ENCODE peak calls at places on chromosomes 11 and 22, in eight cellular contexts. U, X, L, A, W, I, B and K are unnamed samples.

GRCh38 chr11:14318581-14318981 is 40.4 kb downstream of the RRAS2 start:
- DNase-seq in U (no peak), A (no peak), L (no peak), W (no peak), B (no peak), X (no peak), I (no peak), K (no peak)

GRCh38 chr22:30150212-30150611 is 69.9 kb downstream of the HORMAD2 start:
- DNase-seq in U (no peak), I (no peak), A (no peak), X (no peak), W (no peak), L (no peak), B (no peak), K (no peak)

GRCh38 chr22:49674479-49674830 is 153.2 kb downstream of the BRD1 start:
- DNase-seq in L (no peak), X (no peak), W (no peak), B (peak; percentile 39), A (no peak), I (no peak), U (no peak), K (no peak)

GRCh38 chr11:55658031-55658573 is 3.9 kb upstream of the OR4C6 start:
- DNase-seq in W (no peak), I (no peak), A (no peak), B (no peak), X (no peak), L (no peak), U (no peak), K (no peak)

GRCh38 chr11:95108671-95109551 is 19.3 kb downstream of the ENDOD1 start:
- DNase-seq in L (no peak), U (no peak), A (no peak), X (no peak), I (no peak), B (no peak), W (no peak), K (no peak)

GRCh38 chr11:85316967-85317366 is 310.2 kb downstream of the DLG2 start:
- DNase-seq in U (no peak), I (no peak), X (no peak), A (no peak), B (no peak), L (no peak), W (no peak), K (no peak)

GRCh38 chr11:103773059-103773458 is 263.4 kb upstream of the DDI1 start:
- DNase-seq in A (no peak), L (no peak), U (no peak), B (no peak), W (no peak), X (no peak), I (no peak), K (no peak)

GRCh38 chr22:41178425-41178975 is 26.6 kb upstream of the L3MBTL2 start:
- DNase-seq in W (no peak), U (no peak), I (no peak), B (peak; percentile 71), X (no peak), A (no peak), L (no peak), K (no peak)

GRCh38 chr22:44572414-44573207 is 74.6 kb upstream of the RTL6 start:
- DNase-seq in A (peak; percentile 20), U (no peak), I (peak; percentile 40), B (peak; percentile 57), L (no peak), X (no peak), W (no peak), K (peak; percentile 70)

GRCh38 chr11:104094576-104094975 is 58.1 kb downstream of the DDI1 start:
- DNase-seq in X (no peak), W (no peak), A (no peak), B (no peak), I (no peak), U (no peak), L (no peak), K (no peak)

GRCh38 chr11:40032331-40032730 is 1427.1 kb downstream of the LRRC4C start:
- DNase-seq in X (no peak), A (no peak), U (no peak), B (no peak), L (no peak), I (no peak), W (no peak), K (no peak)

GRCh38 chr11:5679811-5680210 is 5.1 kb downstream of the TRIM5 start:
- DNase-seq in I (no peak), B (no peak), X (no peak), W (no peak), L (no peak), A (no peak), U (no peak), K (no peak)

GRCh38 chr11:133326332-133326731 is 206.0 kb downstream of the OPCML start:
- DNase-seq in L (no peak), A (no peak), U (no peak), I (no peak), X (no peak), W (no peak), B (no peak), K (no peak)

GRCh38 chr11:80261776-80262175 is 820.9 kb upstream of the TENM4 start:
- DNase-seq in L (no peak), X (no peak), U (no peak), A (no peak), B (no peak), I (no peak), W (no peak), K (no peak)

GRCh38 chr11:2891291-2891690 is 5.7 kb upstream of the CDKN1C start:
- DNase-seq in W (no peak), X (no peak), A (no peak), L (no peak), B (no peak), U (no peak), I (no peak), K (no peak)

GRCh38 chr11:12706531-12707499 is 32.6 kb downstream of the TEAD1 start:
- DNase-seq in U (peak; percentile 57), A (peak; percentile 44), L (no peak), I (no peak), B (no peak), X (no peak), W (no peak), K (no peak)

GRCh38 chr11:3340025-3340424 is 38.9 kb downstream of the ZNF195 start:
- DNase-seq in W (no peak), A (no peak), L (no peak), X (peak; percentile 10), B (no peak), I (no peak), U (no peak), K (no peak)

GRCh38 chr11:85299247-85299646 is 327.9 kb downstream of the DLG2 start:
- DNase-seq in B (no peak), X (no peak), W (no peak), L (no peak), U (no peak), A (no peak), I (no peak), K (no peak)

GRCh38 chr11:75771646-75772410 is 3.2 kb downstream of the DGAT2 start:
- DNase-seq in U (no peak), W (peak; percentile 87), X (no peak), A (peak; percentile 37), L (no peak), B (peak; percentile 62), I (no peak), K (no peak)

GRCh38 chr11:102453921-102454320 is 1.4 kb upstream of the TMEM123 start:
- DNase-seq in B (no peak), A (no peak), U (no peak), W (no peak), L (no peak), X (no peak), I (no peak), K (no peak)

GRCh38 chr11:2085251-2086066 is 53.7 kb downstream of the IGF2 start:
- DNase-seq in X (no peak), W (peak; percentile 51), L (peak; percentile 12), U (no peak), B (peak; percentile 53), I (no peak), A (peak; percentile 11), K (no peak)

GRCh38 chr11:78313181-78313788 is 104.3 kb downstream of the GAB2 start:
- DNase-seq in U (peak; percentile 36), B (no peak), W (no peak), A (peak; percentile 31), X (peak; percentile 10), L (no peak), I (no peak), K (no peak)

GRCh38 chr11:31417816-31418215 is 48.2 kb downstream of the DNAJC24 start:
- DNase-seq in X (no peak), A (no peak), I (no peak), U (no peak), L (no peak), B (no peak), W (no peak), K (no peak)
- TF ChIP-seq POLR2AphosphoS5 in X (no peak), A (no peak), I (no peak), U (no peak), L (no peak), B (no peak), W (no peak), K (no peak)

DNA sequence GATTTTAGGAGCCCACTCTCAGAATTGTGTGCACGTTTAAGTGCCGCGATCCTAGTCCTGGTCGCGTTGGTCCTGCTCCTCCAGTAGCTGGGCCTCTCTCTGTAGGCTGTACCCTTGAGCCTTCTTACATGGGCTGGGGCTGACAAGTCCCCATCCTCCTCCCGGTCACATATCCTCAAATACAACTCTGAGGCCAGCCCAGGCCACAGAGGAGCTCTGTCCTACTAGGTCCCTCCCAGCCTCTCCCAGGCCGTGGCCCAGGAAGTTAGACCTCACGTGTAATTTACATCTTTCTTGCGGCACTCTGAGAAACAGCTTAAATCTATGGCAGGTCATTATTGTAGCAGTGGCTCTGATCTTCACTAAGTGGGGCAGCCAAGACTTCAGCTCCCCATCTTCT is 207.2 kb upstream of the TBCEL start:
- DNase-seq in X (no peak), I (no peak), U (no peak), L (no peak), W (no peak), A (no peak), B (no peak), K (no peak)
- TF ChIP-seq POLR2A in X (no peak), I (no peak), U (no peak), L (no peak), W (no peak), A (no peak), B (no peak), K (no peak)

GRCh38 chr11:93614111-93614784 is 47.2 kb upstream of the CEP295 start:
- DNase-seq in W (no peak), I (no peak), U (peak; percentile 63), X (peak; percentile 43), L (no peak), A (no peak), B (no peak), K (no peak)
- TF ChIP-seq CTCF in W (no peak), I (no peak), U (peak; percentile 49), X (no peak), L (no peak), A (no peak), B (no peak), K (no peak)

DNA sequence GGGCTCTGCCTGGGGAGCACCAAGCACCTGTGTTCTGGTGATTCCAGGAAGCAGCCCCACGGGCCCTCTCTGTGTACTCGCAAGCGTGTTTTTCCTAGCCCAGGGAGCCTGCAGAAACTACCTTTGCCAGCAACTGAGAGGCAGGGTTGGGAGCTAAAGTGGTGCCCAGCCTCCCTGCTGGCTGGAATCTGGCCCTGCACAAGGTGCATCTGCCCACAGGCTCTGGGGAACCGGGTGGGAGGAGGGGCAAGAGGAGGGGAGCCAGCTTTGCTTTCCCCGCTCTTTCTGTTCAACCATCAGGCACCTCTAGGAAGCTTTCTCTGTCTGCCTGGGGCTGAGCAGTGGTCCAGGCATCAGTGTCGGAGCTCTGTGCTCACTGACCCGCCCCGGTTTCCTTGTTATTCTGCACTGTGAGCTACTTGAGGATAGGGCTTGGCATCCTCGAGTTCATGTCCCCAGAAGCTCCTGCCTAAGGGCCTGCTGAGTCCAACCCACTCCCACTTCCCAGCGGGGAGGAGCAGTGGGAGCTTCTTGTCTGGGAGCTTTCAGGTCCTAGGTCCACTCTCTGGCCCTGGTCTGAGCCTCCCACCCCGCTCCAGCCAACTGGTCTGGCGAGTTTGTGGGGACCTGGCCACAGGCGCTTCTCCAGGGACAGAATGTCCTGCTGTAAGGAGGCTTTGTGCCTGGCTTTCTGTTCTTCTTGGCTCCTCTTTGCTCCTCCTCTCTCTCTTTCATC is 14.9 kb downstream of the DAGLA start:
- DNase-seq in U (peak; percentile 44), I (peak; percentile 56), W (no peak), X (no peak), A (peak; percentile 81), L (peak; percentile 91), B (peak; percentile 92), K (no peak)
- TF ChIP-seq POLR2AphosphoS5 in U (no peak), I (peak; percentile 47), W (no peak), X (no peak), A (no peak), L (peak; percentile 79), B (peak; percentile 31), K (no peak)